ENCODE peak calls at places on chromosomes 13 and 19, in five cellular contexts. P is hepatocyte, I is PC-3, T is GM23338, Q is PC-9. B is an unnamed sample. For H3K9me2, the result is how much of the 10 kb centered on the place peaks cover.

GRCh38 chr19:3644351-3645066 is 17.9 kb upstream of the CACTIN start:
- DNase-seq in I (no peak), T (no peak), Q (no peak), P (no peak), B (peak)

GRCh38 chr19:41479757-41480191 is 36.8 kb downstream of the ERICH4 start:
- DNase-seq in I (no peak), T (no peak), Q (no peak), P (no peak), B (no peak)

GRCh38 chr19:40745402-40745780 is 4.9 kb downstream of the ACTMAP start:
- DNase-seq in T (no peak), I (no peak), P (no peak), Q (no peak), B (peak)

GRCh38 chr19:28553764-28554163 is 659.2 kb downstream of the UQCRFS1 start:
- DNase-seq in Q (no peak), T (no peak), I (no peak), P (no peak), B (no peak)

GRCh38 chr13:99380921-99381645 is 73.9 kb upstream of the GPR183 start:
- DNase-seq in T (no peak), Q (no peak), I (no peak), P (no peak), B (no peak)

GRCh38 chr13:59437902-59438301 is 725.8 kb downstream of the DIAPH3 start:
- DNase-seq in I (no peak), T (peak), P (no peak), Q (no peak), B (no peak)

GRCh38 chr19:13033819-13034611 is 38.7 kb downstream of the NFIX start:
- DNase-seq in I (peak), P (peak), T (peak), Q (no peak), B (peak)

GRCh38 chr13:94994506-94994905 is 282.2 kb upstream of the SOX21 start:
- DNase-seq in P (no peak), Q (no peak), T (no peak), I (no peak), B (no peak)

GRCh38 chr13:112684041-112684440 is 5.8 kb upstream of the ATP11A start:
- DNase-seq in P (no peak), T (no peak), Q (no peak), I (no peak), B (no peak)

GRCh38 chr13:80083097-80083429 is 257.9 kb downstream of the SPRY2 start:
- DNase-seq in I (no peak), T (no peak), P (no peak), Q (no peak), B (no peak)

GRCh38 chr19:19410553-19411550 is 5.4 kb downstream of the GATAD2A start:
- DNase-seq in T (no peak), P (no peak), I (no peak), Q (no peak), B (peak)

GRCh38 chr19:12783226-12783848 is 7.9 kb upstream of the JUNB start:
- DNase-seq in P (no peak), Q (peak), T (peak), I (no peak), B (peak)

GRCh38 chr13:20482275-20482761 is 43.3 kb downstream of the CRYL1 start:
- DNase-seq in Q (peak), T (no peak), I (no peak), P (peak), B (no peak)

GRCh38 chr13:81171065-81171647 is 830.2 kb upstream of the SPRY2 start:
- DNase-seq in P (peak), T (peak), Q (no peak), I (peak), B (peak)

GRCh38 chr13:109500146-109500773 is 286.1 kb downstream of the IRS2 start:
- DNase-seq in I (no peak), P (no peak), Q (no peak), T (peak), B (no peak)

GRCh38 chr19:29285878-29286277 is 72.9 kb upstream of the UQCRFS1 start:
- DNase-seq in Q (no peak), P (no peak), T (peak), I (no peak), B (peak)

GRCh38 chr19:5013761-5014160 is 44.8 kb downstream of the KDM4B start:
- DNase-seq in I (no peak), P (no peak), Q (no peak), T (no peak), B (no peak)
- H3K9me2 ChIP-seq in I (under half), P (under half), Q (under half), T (under half), B (under half)

GRCh38 chr19:10474962-10475451 is 28.1 kb downstream of the KEAP1 start:
- DNase-seq in I (no peak), T (no peak), Q (peak), P (no peak), B (no peak)

GRCh38 chr19:10473192-10473591 is 30.0 kb downstream of the KEAP1 start:
- DNase-seq in T (no peak), P (no peak), Q (no peak), I (no peak), B (no peak)

GRCh38 chr19:10478903-10479384 is 24.2 kb downstream of the KEAP1 start:
- DNase-seq in I (peak), P (peak), T (peak), Q (peak), B (peak)

GRCh38 chr19:10478476-10478875 is 24.7 kb downstream of the KEAP1 start:
- DNase-seq in I (no peak), Q (no peak), T (no peak), P (no peak), B (peak)
- H3K9me2 ChIP-seq in I (under half), Q (under half), T (under half), P (under half), B (under half)

DNA sequence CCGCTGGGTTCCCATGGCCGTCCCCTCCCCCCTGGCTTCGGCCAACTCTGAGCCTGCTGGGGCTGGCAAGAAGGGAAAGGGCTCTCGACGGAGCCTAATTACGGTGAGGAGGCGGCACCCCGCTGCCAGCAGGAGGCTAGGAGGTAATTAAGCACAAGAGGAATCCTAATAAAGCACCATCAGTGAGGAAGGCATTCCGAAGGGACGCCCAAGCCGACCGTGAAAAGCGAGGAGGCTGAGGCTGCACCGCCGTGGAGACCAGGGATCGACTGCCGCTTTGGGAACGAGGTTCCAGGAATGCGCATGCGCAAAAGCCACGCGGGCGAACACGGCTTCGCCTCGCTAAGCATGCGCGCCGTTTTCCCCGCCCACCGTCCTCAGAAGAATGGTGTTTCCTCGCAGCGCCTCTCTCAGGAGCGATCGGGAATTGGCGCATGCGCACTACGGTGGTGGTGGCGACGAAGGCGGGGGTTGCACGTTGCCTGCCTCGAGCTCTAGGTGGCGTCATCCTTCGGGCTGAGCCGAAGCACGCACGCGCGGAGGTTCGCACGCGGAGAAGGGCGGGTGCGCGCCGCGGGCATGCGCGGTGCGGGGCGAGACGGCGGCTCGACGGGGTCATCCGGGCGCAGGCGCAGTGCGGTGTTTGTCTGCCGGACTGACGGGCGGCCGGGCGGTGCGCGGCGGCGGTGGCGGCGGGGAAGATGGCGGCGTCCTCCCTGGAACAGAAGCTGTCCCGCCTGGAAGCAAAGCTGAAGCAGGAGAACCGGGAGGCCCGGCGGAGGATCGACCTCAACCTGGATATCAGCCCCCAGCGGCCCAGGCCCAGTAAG is at the start of gene MAP2K7:
- DNase-seq in I (peak), T (peak), P (peak), Q (peak), B (peak)
- H3K9me2 ChIP-seq in I (under half), T (under half), P (under half), Q (under half), B (under half)

GRCh38 chr19:16789238-16789637 is 40.0 kb upstream of the SIN3B start:
- DNase-seq in Q (peak), T (no peak), P (no peak), I (no peak), B (no peak)
- H3K9me2 ChIP-seq in Q (under half), T (under half), P (under half), I (under half), B (under half)

DNA sequence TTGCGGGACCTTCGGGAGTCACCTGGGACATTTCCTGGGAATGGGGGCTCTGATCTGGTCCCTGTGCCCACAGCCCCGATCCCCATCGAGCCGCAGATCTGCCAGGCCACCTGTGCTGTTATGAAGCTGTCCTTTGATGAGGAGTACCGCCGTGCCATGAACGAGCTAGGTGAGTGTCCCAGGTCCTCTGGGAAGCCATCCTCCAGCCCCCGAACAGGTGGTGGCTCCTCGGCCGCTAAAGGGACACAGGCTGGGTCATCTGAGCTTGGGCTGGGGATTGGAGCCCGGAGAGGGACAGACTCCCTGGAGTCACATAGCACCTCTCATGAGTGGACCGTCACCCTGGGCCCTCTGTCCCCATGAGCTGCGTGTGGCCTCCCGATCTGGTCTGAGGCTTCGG is 8.0 kb downstream of the APC2 start:
- DNase-seq in P (no peak), T (no peak), I (no peak), Q (no peak), B (no peak)
- H3K9me2 ChIP-seq in P (under half), T (under half), I (under half), Q (under half), B (under half)

DNA sequence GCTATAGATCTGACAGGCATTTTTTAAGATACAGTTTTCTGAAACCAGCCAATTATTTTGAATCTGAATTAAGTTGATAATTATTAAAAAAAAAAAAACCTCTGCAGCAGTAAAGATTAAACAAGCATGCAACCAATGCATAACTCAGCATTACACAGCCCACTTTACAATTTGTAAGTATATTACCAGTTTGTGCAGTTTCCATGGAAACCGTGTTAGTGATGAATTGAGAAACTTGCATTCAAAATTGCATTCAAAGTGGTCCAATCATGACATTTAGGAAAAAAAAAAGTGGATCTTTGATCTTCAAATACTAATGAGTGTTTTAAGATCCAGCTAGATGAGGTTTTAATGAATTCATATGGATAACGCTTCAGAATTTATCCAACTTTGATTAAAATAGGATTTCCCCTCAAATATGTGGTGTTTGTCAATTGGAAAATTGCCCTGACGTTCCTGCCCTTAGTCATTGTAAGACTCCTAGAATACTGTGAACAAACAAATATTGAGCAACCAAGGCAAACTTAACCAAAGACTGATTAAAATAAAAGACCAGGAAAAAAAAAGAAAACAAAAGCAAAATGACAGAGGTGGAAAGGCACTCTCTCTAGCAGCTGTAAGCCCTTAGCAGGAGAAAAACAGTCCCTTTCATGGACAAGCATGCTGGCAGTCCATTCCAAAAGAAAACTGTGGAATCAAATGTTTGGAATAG is 314.9 kb upstream of the MAB21L1 start:
- DNase-seq in Q (peak), P (no peak), I (peak), T (no peak), B (peak)
- H3K9me2 ChIP-seq in Q (under half), P (under half), I (under half), T (under half), B (under half)

GRCh38 chr13:25929816-25930215 is 122.0 kb downstream of the SHISA2 start:
- DNase-seq in T (no peak), Q (no peak), I (no peak), P (no peak), B (no peak)

GRCh38 chr13:25930655-25931054 is 121.2 kb downstream of the SHISA2 start:
- DNase-seq in P (no peak), T (no peak), Q (no peak), I (no peak), B (no peak)

GRCh38 chr13:25928941-25929505 is 122.8 kb downstream of the SHISA2 start:
- DNase-seq in P (no peak), T (no peak), Q (no peak), I (no peak), B (no peak)

GRCh38 chr13:25927363-25927762 is 124.5 kb downstream of the SHISA2 start:
- DNase-seq in P (no peak), Q (no peak), T (no peak), I (no peak), B (no peak)

GRCh38 chr13:25927966-25928365 is 123.8 kb downstream of the SHISA2 start:
- DNase-seq in Q (no peak), T (no peak), P (no peak), I (no peak), B (no peak)
- H3K9me2 ChIP-seq in Q (under half), T (under half), P (under half), I (under half), B (under half)